ENCODE peak calls at places on chromosomes 16 and 17, in ten cellular contexts. Q is mucosa of descending colon, Z is colonic mucosa, J is tibial artery, L is small intestine, O is ascending aorta, S is SK-N-SH, P is spleen, C is A549, T is K562. B is an unnamed sample.

GRCh38 chr17:75864448-75864871 is 9.3 kb upstream of the WBP2 start:
- DNase-seq in Q (peak; percentile 51), Z (peak; percentile 58), J (peak; percentile 86), L (peak; percentile 24), O (no peak), S (peak; percentile 35), P (peak; percentile 76), C (no peak), T (no peak), B (peak; percentile 61)

GRCh38 chr17:44707755-44708400 is 587 bp upstream of the DBF4B start:
- DNase-seq in Q (no peak), Z (no peak), J (no peak), L (peak; percentile 0), O (no peak), S (no peak), P (no peak), C (no peak), T (peak; percentile 32), B (no peak)

GRCh38 chr17:16652847-16653366 is 743 bp downstream of the ZNF624 start:
- DNase-seq in Q (no peak), Z (no peak), J (no peak), L (no peak), O (no peak), S (no peak), P (no peak), C (no peak), T (no peak), B (no peak)

GRCh38 chr16:88503374-88503770 is 50.3 kb downstream of the ZFPM1 start:
- DNase-seq in Q (no peak), Z (no peak), J (no peak), L (peak; percentile 93), O (no peak), S (no peak), P (no peak), C (no peak), T (no peak), B (no peak)

GRCh38 chr17:35448214-35448898 is at the start of gene SLFN13:
- DNase-seq in Q (peak; percentile 80), Z (peak; percentile 80), J (peak; percentile 75), L (peak; percentile 87), O (peak; percentile 85), S (peak; percentile 17), P (peak; percentile 96), C (peak; percentile 88), T (peak; percentile 32), B (peak; percentile 31)

GRCh38 chr16:10520869-10521578 is 59.4 kb downstream of the EMP2 start:
- DNase-seq in Q (no peak), Z (no peak), J (no peak), L (no peak), O (no peak), S (no peak), P (no peak), C (no peak), T (no peak), B (no peak)

GRCh38 chr17:21025446-21025845 is 17.4 kb downstream of the USP22 start:
- DNase-seq in Q (no peak), Z (no peak), J (no peak), L (no peak), O (peak; percentile 19), S (no peak), P (no peak), C (no peak), T (no peak), B (no peak)

GRCh38 chr17:13253746-13254410 is 236.1 kb upstream of the ELAC2 start:
- DNase-seq in Q (no peak), Z (no peak), J (no peak), L (peak; percentile 1), O (no peak), S (no peak), P (no peak), C (no peak), T (no peak), B (no peak)

GRCh38 chr16:31819948-31820347 is 53.7 kb upstream of the ZNF267 start:
- DNase-seq in Q (no peak), Z (no peak), J (no peak), L (no peak), O (no peak), S (no peak), P (no peak), C (no peak), T (no peak), B (no peak)

GRCh38 chr16:70646260-70647241 is at the start of gene IL34:
- DNase-seq in Q (no peak), Z (no peak), J (no peak), L (no peak), O (peak; percentile 77), S (peak; percentile 77), P (peak; percentile 79), C (no peak), T (no peak), B (no peak)

GRCh38 chr17:72244942-72245341 is 124.1 kb downstream of the SOX9 start:
- DNase-seq in Q (no peak), Z (no peak), J (no peak), L (no peak), O (no peak), S (no peak), P (no peak), C (no peak), T (no peak), B (no peak)

GRCh38 chr16:85532147-85532546 is 81.0 kb upstream of the GSE1 start:
- DNase-seq in Q (no peak), Z (no peak), J (no peak), L (no peak), O (no peak), S (no peak), P (no peak), C (no peak), T (no peak), B (no peak)

GRCh38 chr17:79990051-79990592 is 45.5 kb downstream of the TBC1D16 start:
- DNase-seq in Q (no peak), Z (peak; percentile 64), J (no peak), L (peak; percentile 86), O (no peak), S (no peak), P (no peak), C (no peak), T (no peak), B (no peak)

GRCh38 chr17:69733171-69734014 is 318.9 kb downstream of the MAP2K6 start:
- DNase-seq in Q (no peak), Z (no peak), J (no peak), L (no peak), O (peak; percentile 67), S (no peak), P (no peak), C (peak; percentile 26), T (no peak), B (no peak)

GRCh38 chr17:20896153-20896649 is 146.6 kb downstream of the USP22 start:
- DNase-seq in Q (peak; percentile 39), Z (peak; percentile 19), J (no peak), L (no peak), O (no peak), S (no peak), P (no peak), C (peak; percentile 13), T (no peak), B (no peak)

GRCh38 chr17:74756891-74757290 is 8.5 kb downstream of the NHERF1 start:
- DNase-seq in Q (no peak), Z (no peak), J (no peak), L (no peak), O (no peak), S (no peak), P (peak; percentile 67), C (no peak), T (no peak), B (no peak)

GRCh38 chr17:74752822-74753401 is 4.5 kb downstream of the NHERF1 start:
- DNase-seq in Q (no peak), Z (no peak), J (no peak), L (peak; percentile 82), O (no peak), S (no peak), P (no peak), C (no peak), T (no peak), B (no peak)

GRCh38 chr17:74754832-74755231 is 6.4 kb downstream of the NHERF1 start:
- DNase-seq in Q (no peak), Z (no peak), J (no peak), L (peak; percentile 50), O (no peak), S (no peak), P (no peak), C (no peak), T (peak; percentile 65), B (no peak)

GRCh38 chr17:74757502-74757901 is 9.1 kb downstream of the NHERF1 start:
- DNase-seq in Q (no peak), Z (no peak), J (no peak), L (peak; percentile 63), O (no peak), S (peak; percentile 63), P (no peak), C (no peak), T (no peak), B (no peak)

DNA sequence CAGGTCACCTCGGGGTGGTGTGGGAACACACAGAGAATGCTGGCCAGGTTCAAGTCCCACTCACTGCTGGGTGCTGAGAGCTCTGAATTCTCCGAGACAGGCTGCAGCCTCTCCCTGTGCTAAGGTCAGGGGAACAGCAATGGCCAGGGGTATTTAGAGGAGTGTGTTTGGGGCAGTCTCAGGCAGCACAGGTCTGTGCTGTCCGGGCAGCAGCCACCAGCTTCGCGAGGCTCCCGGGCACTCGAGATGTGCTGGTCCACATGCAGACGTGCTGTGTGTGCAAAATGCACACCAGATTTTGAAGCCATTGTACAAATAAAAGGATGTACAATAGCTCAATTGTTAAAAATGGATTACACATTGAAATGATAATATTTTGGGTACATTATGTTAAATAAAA is 7.1 kb downstream of the NHERF1 start:
- DNase-seq in Q (no peak), Z (no peak), J (no peak), L (no peak), O (no peak), S (no peak), P (no peak), C (no peak), T (no peak), B (no peak)
- H3K4me1 ChIP-seq in Q (peaks cover 49% of the 10 kb centered on the region), Z (peaks cover 46% of the 10 kb centered on the region), J (peaks cover 37% of the 10 kb centered on the region), L (peaks cover 44% of the 10 kb centered on the region), O (peaks cover 8% of the 10 kb centered on the region), S (peaks cover 35% of the 10 kb centered on the region), P (peaks cover 100% of the 10 kb centered on the region), C (peaks cover 50% of the 10 kb centered on the region), T (peaks cover 61% of the 10 kb centered on the region), B (peaks cover 85% of the 10 kb centered on the region)

GRCh38 chr16:55324491-55325447 is 766 bp downstream of the IRX6 start:
- DNase-seq in Q (no peak), Z (no peak), J (peak; percentile 65), L (no peak), O (no peak), S (peak; percentile 68), P (no peak), C (peak; percentile 18), T (no peak), B (no peak)
- H3K4me3 ChIP-seq in Q (no peak overlapping the region), Z (no peak overlapping the region), J (peak overlapping the region; percentile 32), L (no peak overlapping the region), O (peak overlapping the region; percentile 42), S (peak overlapping the region; percentile 44), P (peak overlapping the region; percentile 33), C (peak overlapping the region; percentile 26), T (no peak overlapping the region), B (no peak overlapping the region)

GRCh38 chr17:1110844-1111598 is 68.8 kb downstream of the ABR start:
- DNase-seq in Q (peak; percentile 82), Z (peak; percentile 83), J (peak; percentile 97), L (peak; percentile 62), O (peak; percentile 98), S (peak; percentile 65), P (no peak), C (peak; percentile 90), T (no peak), B (no peak)
- H3K4me1 ChIP-seq in Q (peaks cover 78% of the 10 kb centered on the region), Z (peaks cover 31% of the 10 kb centered on the region), J (peaks cover 88% of the 10 kb centered on the region), L (peaks cover 27% of the 10 kb centered on the region), O (peaks cover 20% of the 10 kb centered on the region), S (peaks cover 45% of the 10 kb centered on the region), P (peaks cover 71% of the 10 kb centered on the region), C (peaks cover 61% of the 10 kb centered on the region), T (peaks cover 15% of the 10 kb centered on the region), B (no peaks in the 10 kb centered on the region)

GRCh38 chr16:54933281-54934150 is 2.9 kb downstream of the IRX5 start:
- DNase-seq in Q (no peak), Z (no peak), J (no peak), L (no peak), O (no peak), S (no peak), P (no peak), C (no peak), T (no peak), B (no peak)
- H3K4me3 ChIP-seq in Q (no peak overlapping the region), Z (no peak overlapping the region), J (peak overlapping the region; percentile 15), L (no peak overlapping the region), O (no peak overlapping the region), S (no peak overlapping the region), P (peak overlapping the region; percentile 15), C (no peak overlapping the region), T (no peak overlapping the region), B (no peak overlapping the region)

B was measured in tibial nerve.